ENCODE peak calls at places on chromosome X, in four cellular contexts. J, P, M and L are unnamed samples.

GRCh38 chrX:42624524-42624923 is 153.4 kb downstream of the PPP1R2C start:
- DNase-seq in J (no peak), P (no peak), M (no peak), L (no peak)

GRCh38 chrX:49858341-49858740 is 20.9 kb upstream of the USP27X start:
- DNase-seq in J (no peak), P (no peak), M (no peak), L (no peak)

GRCh38 chrX:121084903-121085611 is 37.6 kb downstream of the GLUD2 start:
- DNase-seq in J (no peak), P (no peak), M (peak; percentile 32), L (no peak)

GRCh38 chrX:9845574-9845948 is 59.3 kb downstream of the SHROOM2 start:
- DNase-seq in J (no peak), P (no peak), M (no peak), L (no peak)

GRCh38 chrX:28124416-28124815 is 143.2 kb upstream of the DCAF8L1 start:
- DNase-seq in J (no peak), P (no peak), M (no peak), L (no peak)

GRCh38 chrX:129955682-129956081 is 26.8 kb upstream of the BCORL1 start:
- DNase-seq in J (no peak), P (no peak), M (no peak), L (no peak)

GRCh38 chrX:44306336-44306735 is 37.1 kb downstream of the EFHC2 start:
- DNase-seq in J (no peak), P (no peak), M (no peak), L (no peak)

GRCh38 chrX:77597090-77597489 is 149.9 kb downstream of the FGF16 start:
- DNase-seq in J (no peak), P (no peak), M (no peak), L (no peak)

GRCh38 chrX:46628406-46629371 is 55.1 kb downstream of the CHST7 start:
- DNase-seq in J (peak; percentile 87), P (no peak), M (no peak), L (no peak)

GRCh38 chrX:109760241-109760921 is 27.3 kb upstream of the ACSL4 start:
- DNase-seq in J (no peak), P (no peak), M (no peak), L (no peak)

GRCh38 chrX:72094894-72095293 is 36.8 kb downstream of the RTL5 start:
- DNase-seq in J (no peak), P (peak; percentile 69), M (no peak), L (peak; percentile 63)

GRCh38 chrX:120755066-120755846 is 120.4 kb downstream of the CT47B1 start:
- DNase-seq in J (no peak), P (peak; percentile 13), M (peak; percentile 50), L (peak; percentile 4)

GRCh38 chrX:11209798-11210197 is 83.4 kb upstream of the AMELX start:
- DNase-seq in J (no peak), P (no peak), M (no peak), L (no peak)

GRCh38 chrX:139267858-139268257 is 262.7 kb upstream of the F9 start:
- DNase-seq in J (no peak), P (no peak), M (no peak), L (no peak)

GRCh38 chrX:79170632-79171031 is 26.1 kb downstream of the GPR174 start:
- DNase-seq in J (no peak), P (no peak), M (no peak), L (no peak)

GRCh38 chrX:140091276-140091886 is 126.1 kb upstream of the CXorf66 start:
- DNase-seq in J (peak; percentile 51), P (no peak), M (peak; percentile 52), L (peak; percentile 4)

GRCh38 chrX:19721726-19722370 is 165.6 kb downstream of the SH3KBP1 start:
- DNase-seq in J (no peak), P (no peak), M (no peak), L (no peak)

GRCh38 chrX:145817299-145817665 is 347 bp upstream of the SLITRK2 start:
- DNase-seq in J (peak; percentile 44), P (no peak), M (no peak), L (no peak)

GRCh38 chrX:39480966-39481365 is 616.8 kb downstream of the BCOR start:
- DNase-seq in J (no peak), P (no peak), M (no peak), L (no peak)

GRCh38 chrX:17535229-17535628 is 160.2 kb downstream of the NHS start:
- DNase-seq in J (no peak), P (no peak), M (peak; percentile 47), L (no peak)

GRCh38 chrX:41664307-41665299 is 24.2 kb upstream of the GPR34 start:
- DNase-seq in J (no peak), P (no peak), M (no peak), L (no peak)